ENCODE peak calls at places on chromosomes 1 and 21, in five cellular contexts. X is astrocyte of the spinal cord; T is H4; Y is mesendoderm; H is activated CD4-positive, alpha-beta T cell treated with anti-CD3 and anti-CD28 coated beads, Interleukin-2, amount 50 U/mL, for 1 hour. U is an unnamed sample.
A peak's percentile ranks its signal among the peaks of the same experiment; 100 is the strongest.

GRCh38 chr1:22673486-22674409 is 20.7 kb downstream of the C1QB start:
- DNase-seq in X (peak; percentile 70), T (peak; percentile 54), Y (peak; percentile 66), H (no peak), U (peak; percentile 15)

GRCh38 chr1:81834268-81834667 is 33.5 kb downstream of the ADGRL2 start:
- DNase-seq in X (peak; percentile 20), T (peak; percentile 49), Y (no peak), H (no peak), U (no peak)

GRCh38 chr1:23593556-23594148 is 34.4 kb upstream of the ID3 start:
- DNase-seq in X (peak; percentile 37), T (no peak), Y (peak; percentile 78), H (no peak), U (peak; percentile 53)

GRCh38 chr1:33970148-33970825 is 106.4 kb downstream of the HMGB4 start:
- DNase-seq in X (no peak), T (no peak), Y (peak; percentile 85), H (no peak), U (no peak)

GRCh38 chr1:78543941-78544630 is 53.3 kb downstream of the PTGFR start:
- DNase-seq in X (no peak), T (no peak), Y (no peak), H (no peak), U (no peak)

GRCh38 chr1:224433041-224433670 is 1.4 kb downstream of the WDR26 start:
- DNase-seq in X (peak; percentile 10), T (no peak), Y (peak; percentile 34), H (peak; percentile 24), U (no peak)

GRCh38 chr1:242228991-242229390 is 230.1 kb upstream of the MAP1LC3C start:
- DNase-seq in X (no peak), T (no peak), Y (no peak), H (no peak), U (no peak)

GRCh38 chr1:192766876-192767275 is 42.0 kb upstream of the RGS2 start:
- DNase-seq in X (no peak), T (no peak), Y (peak; percentile 78), H (no peak), U (no peak)

GRCh38 chr21:23936224-23936623 is 1671.1 kb downstream of the MRPL39 start:
- DNase-seq in X (peak; percentile 29), T (peak; percentile 39), Y (peak; percentile 63), H (no peak), U (peak; percentile 20)

GRCh38 chr1:172457479-172458130 is 13.7 kb upstream of the PIGC start:
- DNase-seq in X (no peak), T (no peak), Y (no peak), H (no peak), U (no peak)

U was measured in NCI-H446 treated with DMSO at 0.1 percent for 48 hours.